ENCODE peak calls at places on chromosome 11, in nine cellular contexts. D, U, Z, W, L, J, K, E and O are unnamed samples.

GRCh38 chr11:2531987-2532703 is 87.3 kb downstream of the KCNQ1 start:
- DNase-seq in W (peak), D (no peak), K (no peak), Z (no peak), E (no peak), U (peak), L (no peak), J (no peak), O (no peak)

GRCh38 chr11:10493041-10493663 is 38.1 kb downstream of the AMPD3 start:
- DNase-seq in Z (no peak), J (no peak), U (no peak), L (no peak), D (no peak), W (peak), E (no peak), K (no peak), O (no peak)

GRCh38 chr11:103091024-103091423 is 936 bp downstream of the DCUN1D5 start:
- DNase-seq in J (no peak), W (no peak), U (no peak), E (no peak), K (no peak), L (no peak), D (no peak), Z (peak), O (peak)

GRCh38 chr11:44940424-44940823 is 10.3 kb downstream of the TP53I11 start:
- DNase-seq in D (no peak), U (no peak), J (no peak), Z (no peak), L (no peak), K (no peak), E (no peak), W (no peak), O (no peak)

GRCh38 chr11:109423114-109423859 is 1.3 kb downstream of the C11orf87 start:
- DNase-seq in D (peak), U (peak), J (no peak), K (no peak), Z (peak), W (no peak), L (no peak), E (no peak), O (peak)

GRCh38 chr11:130449246-130449990 is 973 bp downstream of the ADAMTS15 start:
- DNase-seq in D (peak), U (no peak), L (no peak), W (no peak), K (no peak), Z (peak), E (no peak), J (no peak), O (peak)

GRCh38 chr11:73154178-73154577 is 12.1 kb upstream of the FCHSD2 start:
- DNase-seq in D (no peak), Z (no peak), K (no peak), W (peak), J (no peak), E (no peak), U (no peak), L (no peak), O (no peak)

GRCh38 chr11:111402411-111402810 is 23.3 kb upstream of the POU2AF1 start:
- DNase-seq in Z (no peak), E (peak), U (no peak), L (no peak), J (peak), W (no peak), K (no peak), D (no peak), O (no peak)

GRCh38 chr11:5929984-5930383 is 12.1 kb upstream of the OR56A3 start:
- DNase-seq in E (no peak), W (no peak), K (no peak), Z (no peak), U (no peak), J (no peak), D (no peak), L (no peak), O (no peak)